ENCODE peak calls at places on chromosome 13, in six cellular contexts. M, J, A, O, T and G are unnamed samples.

GRCh38 chr13:74289130-74289529 is 154.9 kb upstream of the KLF12 start:
- DNase-seq in J (no peak), A (no peak), O (no peak), T (no peak), M (no peak), G (no peak)

GRCh38 chr13:41916173-41916954 is 44.5 kb downstream of the VWA8 start:
- DNase-seq in O (no peak), J (no peak), A (no peak), M (no peak), T (peak; percentile 82), G (no peak)

GRCh38 chr13:90276208-90276607 is 1071.3 kb upstream of the MIR17HG start:
- DNase-seq in M (no peak), T (no peak), O (no peak), J (no peak), A (no peak), G (no peak)

GRCh38 chr13:76939215-76939614 is 9.1 kb upstream of the ACOD1 start:
- DNase-seq in A (no peak), O (no peak), J (no peak), M (no peak), T (peak; percentile 37), G (no peak)

GRCh38 chr13:20673711-20674110 is 29.8 kb upstream of the IL17D start:
- DNase-seq in J (no peak), M (no peak), A (no peak), T (no peak), O (no peak), G (no peak)

GRCh38 chr13:44218501-44219240 is 155.0 kb upstream of the SERP2 start:
- DNase-seq in J (peak; percentile 68), T (peak; percentile 66), M (peak; percentile 60), A (no peak), O (peak; percentile 76), G (peak; percentile 86)

GRCh38 chr13:77386880-77387606 is 60.1 kb upstream of the MYCBP2 start:
- DNase-seq in J (no peak), O (no peak), A (no peak), M (no peak), T (peak; percentile 50), G (peak; percentile 68)

GRCh38 chr13:41017744-41018582 is 1.2 kb downstream of the ELF1 start:
- DNase-seq in J (no peak), A (no peak), M (no peak), O (no peak), T (no peak), G (no peak)

GRCh38 chr13:72692884-72693514 is 34.4 kb downstream of the MZT1 start:
- DNase-seq in T (no peak), M (no peak), O (no peak), A (peak; percentile 47), J (no peak), G (no peak)

GRCh38 chr13:25783076-25783475 is 268.7 kb downstream of the SHISA2 start:
- DNase-seq in M (no peak), O (no peak), J (no peak), A (no peak), T (no peak), G (no peak)

GRCh38 chr13:23866420-23867026 is 22.7 kb downstream of the MIPEP start:
- DNase-seq in A (no peak), J (no peak), T (no peak), M (no peak), O (no peak), G (no peak)

GRCh38 chr13:32267836-32268439 is 47.2 kb downstream of the ZAR1L start:
- DNase-seq in A (peak; percentile 85), J (no peak), M (peak; percentile 61), T (peak; percentile 22), O (no peak), G (no peak)

GRCh38 chr13:85864963-85865530 is 65.8 kb upstream of the SLITRK6 start:
- DNase-seq in O (no peak), M (no peak), J (no peak), T (peak; percentile 1), A (peak; percentile 78), G (no peak)

GRCh38 chr13:36134632-36135031 is 3.5 kb upstream of the DCLK1 start:
- DNase-seq in O (no peak), J (no peak), A (no peak), T (no peak), M (no peak), G (no peak)

GRCh38 chr13:31747966-31748365 is 8.6 kb downstream of the RXFP2 start:
- DNase-seq in J (no peak), A (no peak), M (no peak), O (no peak), T (no peak), G (no peak)

GRCh38 chr13:79435549-79435948 is 29.5 kb upstream of the RBM26 start:
- DNase-seq in M (no peak), T (peak; percentile 49), O (no peak), A (no peak), J (no peak), G (no peak)

GRCh38 chr13:67077132-67077531 is 153.0 kb downstream of the PCDH9 start:
- DNase-seq in O (no peak), A (no peak), T (no peak), M (no peak), J (no peak), G (no peak)

GRCh38 chr13:94595006-94595942 is 678 bp downstream of the TGDS start:
- DNase-seq in T (peak; percentile 21), M (peak; percentile 29), J (no peak), O (no peak), A (peak; percentile 33), G (no peak)

GRCh38 chr13:87356314-87356713 is 314.9 kb upstream of the SLITRK5 start:
- DNase-seq in O (no peak), J (no peak), A (no peak), M (no peak), T (no peak), G (no peak)

GRCh38 chr13:105406551-105406950 is 1128.9 kb downstream of the EFNB2 start:
- DNase-seq in J (no peak), A (no peak), O (no peak), T (no peak), M (no peak), G (no peak)

DNA sequence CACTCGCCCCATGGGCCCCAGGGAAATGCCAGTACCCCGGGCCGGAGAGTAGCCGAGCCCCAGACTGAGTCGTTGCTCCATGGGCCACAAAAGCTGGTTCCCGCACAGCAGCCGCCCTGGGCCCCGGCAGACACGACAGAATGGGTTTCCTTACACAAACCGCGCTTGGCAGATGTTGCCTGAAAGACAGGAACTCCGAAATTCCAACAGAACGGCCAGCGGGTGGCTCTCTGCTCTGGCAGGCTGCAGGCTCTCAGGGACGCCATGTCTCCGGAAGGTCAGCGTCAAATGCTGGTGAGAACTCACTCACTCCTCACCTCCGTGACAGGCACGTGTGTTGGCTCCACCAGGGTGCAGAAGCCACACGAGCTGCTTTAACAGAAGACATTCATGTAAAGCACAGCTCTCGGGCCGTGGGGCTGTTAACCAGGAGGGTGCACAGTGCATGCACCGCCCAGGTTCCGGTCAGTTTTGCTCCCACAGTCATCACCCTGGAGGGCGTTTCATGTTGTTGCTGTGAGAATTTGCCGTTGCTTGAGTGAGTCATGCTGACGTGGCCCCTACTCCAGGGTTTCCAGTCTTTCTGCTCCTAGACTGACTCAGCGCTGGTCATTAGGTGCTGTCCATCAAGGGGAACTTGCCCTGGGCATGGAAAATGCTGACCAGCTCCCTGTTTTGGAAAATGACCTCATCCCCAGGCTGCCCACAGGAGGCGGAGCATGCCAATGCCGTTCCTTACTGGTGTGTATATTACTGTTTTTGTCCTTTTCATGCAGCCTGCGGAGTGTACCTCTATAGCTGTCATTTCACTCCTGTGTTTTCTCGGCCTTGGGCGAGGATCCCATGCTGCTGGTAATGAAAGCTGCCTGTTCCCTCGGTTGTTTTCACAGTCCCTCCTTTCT is 44.8 kb downstream of the ANKRD10 start:
- DNase-seq in M (peak; percentile 74), O (peak; percentile 74), T (peak; percentile 99), A (peak; percentile 82), J (peak; percentile 97), G (peak; percentile 98)
- H3K4me3 ChIP-seq in M (peak overlapping the region; percentile 3), O (peak overlapping the region; percentile 64), T (no peak overlapping the region), A (no peak overlapping the region), J (peak overlapping the region; percentile 50), G (no peak overlapping the region)

GRCh38 chr13:80742027-80742426 is 401.1 kb upstream of the SPRY2 start:
- DNase-seq in T (peak; percentile 21), M (no peak), O (no peak), J (no peak), A (no peak), G (no peak)
- H3K27ac ChIP-seq in T (no peak overlapping the region), M (no peak overlapping the region), O (no peak overlapping the region), J (no peak overlapping the region), A (no peak overlapping the region), G (no peak overlapping the region)

DNA sequence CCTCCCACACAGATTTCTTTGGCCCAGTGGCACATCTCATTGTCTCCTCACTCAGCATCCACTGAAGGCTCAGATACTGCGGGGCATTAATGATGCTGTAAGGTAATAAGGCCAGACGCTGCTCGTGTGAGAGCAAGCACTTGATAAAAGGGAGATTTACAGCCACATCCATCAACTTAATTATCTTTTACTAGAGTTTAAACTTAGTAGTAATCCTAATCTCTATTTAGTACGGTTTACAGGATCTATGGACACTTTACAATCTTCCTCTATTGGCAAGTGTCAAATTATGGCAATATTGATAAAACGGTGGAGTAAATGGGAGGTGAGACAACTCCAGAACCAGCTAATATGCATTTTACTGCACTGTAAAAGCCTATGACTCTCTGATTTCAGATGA is 192.7 kb upstream of the GPR12 start:
- DNase-seq in O (no peak), T (no peak), M (no peak), A (no peak), J (no peak), G (no peak)
- H3K4me1 ChIP-seq in O (no peaks in the 10 kb centered on the region), T (peaks cover 17% of the 10 kb centered on the region), M (peaks cover 17% of the 10 kb centered on the region), A (no peaks in the 10 kb centered on the region), J (peaks cover 4% of the 10 kb centered on the region), G (no peaks in the 10 kb centered on the region)

GRCh38 chr13:99226493-99226892 is 25.8 kb downstream of the UBAC2 start:
- DNase-seq in O (no peak), M (no peak), J (no peak), T (no peak), A (no peak), G (no peak)

GRCh38 chr13:99228737-99229691 is 28.4 kb downstream of the UBAC2 start:
- DNase-seq in T (no peak), A (no peak), M (no peak), O (no peak), J (no peak), G (no peak)

GRCh38 chr13:99227331-99227900 is 26.8 kb downstream of the UBAC2 start:
- DNase-seq in O (no peak), M (no peak), T (no peak), A (no peak), J (no peak), G (no peak)

GRCh38 chr13:99230991-99231390 is 27.2 kb downstream of the GPR18 start:
- DNase-seq in T (no peak), A (no peak), M (no peak), O (no peak), J (no peak), G (no peak)

DNA sequence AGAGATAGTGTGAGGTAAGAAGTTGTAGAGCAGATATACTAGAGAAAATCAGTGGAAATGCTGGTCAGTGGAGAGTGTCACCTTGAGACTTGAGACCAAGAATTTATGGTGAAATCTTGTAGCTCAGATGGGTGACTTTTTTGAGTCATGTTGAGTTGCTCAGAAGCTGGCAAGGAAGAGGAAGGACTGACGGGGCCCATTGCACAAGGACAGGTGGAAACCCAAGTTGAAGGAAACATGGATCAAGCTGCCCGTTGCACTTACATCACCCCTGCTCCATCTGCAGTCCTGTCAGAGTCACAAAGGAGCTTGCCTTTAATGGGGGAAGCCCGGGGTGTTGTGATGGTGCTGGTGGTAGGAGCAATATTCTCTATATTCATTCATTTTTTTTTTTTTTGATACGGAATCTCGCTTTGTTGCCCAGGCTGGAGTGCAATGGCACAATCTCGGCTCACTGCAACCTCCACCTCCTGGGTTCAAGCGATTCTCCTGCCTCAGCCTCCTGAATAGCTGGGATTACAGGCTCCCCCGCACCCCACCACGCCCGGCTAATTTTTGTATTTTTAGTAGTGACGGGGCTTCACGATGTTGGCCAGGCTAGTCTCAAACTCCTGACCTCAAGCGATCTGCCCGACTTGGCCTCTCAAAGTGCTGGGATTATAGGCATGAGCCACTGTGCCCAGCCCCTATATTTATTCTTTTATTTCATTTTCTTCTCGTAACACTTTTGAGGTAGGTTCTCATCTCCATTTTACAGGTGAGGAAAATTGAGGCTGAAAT is 27.4 kb downstream of the UBAC2 start:
- DNase-seq in J (no peak), A (no peak), T (no peak), O (no peak), M (no peak), G (no peak)
- H3K4me3 ChIP-seq in J (no peak overlapping the region), A (no peak overlapping the region), T (no peak overlapping the region), O (peak overlapping the region; percentile 4), M (no peak overlapping the region), G (no peak overlapping the region)